ENCODE peak calls at places on chromosomes 16 and 17, in four cellular contexts. One of them, this sample, is unnamed.

GRCh38 chr17:40062347-40063033 is at the start of gene THRA:
- DNase-seq in AG04450: no peak
- DNase-seq in fibroblast of lung: no peak
- DNase-seq in MM.1S: peak; percentile 72
- DNase-seq in this sample: no peak

GRCh38 chr17:12068946-12069345 is 48.3 kb downstream of the MAP2K4 start:
- DNase-seq in AG04450: no peak
- DNase-seq in fibroblast of lung: peak; percentile 54
- DNase-seq in MM.1S: no peak
- DNase-seq in this sample: no peak

GRCh38 chr17:6657633-6658287 is 6.2 kb downstream of the C17orf100 start:
- DNase-seq in AG04450: no peak
- DNase-seq in fibroblast of lung: no peak
- DNase-seq in MM.1S: no peak
- DNase-seq in this sample: no peak

GRCh38 chr16:68356249-68356918 is 45.6 kb downstream of the PRMT7 start:
- DNase-seq in AG04450: no peak
- DNase-seq in fibroblast of lung: no peak
- DNase-seq in MM.1S: peak; percentile 96
- DNase-seq in this sample: no peak

GRCh38 chr17:37084375-37084774 is 135.6 kb downstream of the AATF start:
- DNase-seq in AG04450: no peak
- DNase-seq in fibroblast of lung: no peak
- DNase-seq in MM.1S: no peak
- DNase-seq in this sample: no peak

GRCh38 chr17:81480140-81480917 is 32.3 kb downstream of the ACTG1 start:
- DNase-seq in AG04450: no peak
- DNase-seq in fibroblast of lung: peak; percentile 69
- DNase-seq in MM.1S: no peak
- DNase-seq in this sample: no peak

GRCh38 chr16:49560018-49560830 is 186.6 kb downstream of the C16orf78 start:
- DNase-seq in AG04450: no peak
- DNase-seq in fibroblast of lung: peak; percentile 86
- DNase-seq in MM.1S: no peak
- DNase-seq in this sample: peak; percentile 11

GRCh38 chr16:54176376-54176901 is 110.1 kb downstream of the IRX3 start:
- DNase-seq in AG04450: no peak
- DNase-seq in fibroblast of lung: no peak
- DNase-seq in MM.1S: no peak
- DNase-seq in this sample: no peak

GRCh38 chr17:35743911-35744328 is 9.1 kb downstream of the GAS2L2 start:
- DNase-seq in AG04450: no peak
- DNase-seq in fibroblast of lung: peak; percentile 45
- DNase-seq in MM.1S: no peak
- DNase-seq in this sample: no peak

GRCh38 chr16:86490859-86491642 is 19.3 kb upstream of the FOXF1 start:
- DNase-seq in AG04450: no peak
- DNase-seq in fibroblast of lung: peak; percentile 56
- DNase-seq in MM.1S: no peak
- DNase-seq in this sample: no peak

GRCh38 chr17:17484451-17484899 is 7.7 kb downstream of the MED9 start:
- DNase-seq in AG04450: no peak
- DNase-seq in fibroblast of lung: peak; percentile 18
- DNase-seq in MM.1S: no peak
- DNase-seq in this sample: no peak

GRCh38 chr17:38454528-38454927 is 26.3 kb downstream of the ARHGAP23 start:
- DNase-seq in AG04450: no peak
- DNase-seq in fibroblast of lung: peak; percentile 78
- DNase-seq in MM.1S: no peak
- DNase-seq in this sample: no peak

GRCh38 chr17:32876414-32877163 is at the start of gene MYO1D:
- DNase-seq in AG04450: no peak
- DNase-seq in fibroblast of lung: no peak
- DNase-seq in MM.1S: peak; percentile 87
- DNase-seq in this sample: no peak

GRCh38 chr16:50309527-50310307 is 43.4 kb downstream of the ADCY7 start:
- DNase-seq in AG04450: no peak
- DNase-seq in fibroblast of lung: no peak
- DNase-seq in MM.1S: no peak
- DNase-seq in this sample: no peak

GRCh38 chr17:17387461-17388362 is 84.5 kb downstream of the NT5M start:
- DNase-seq in AG04450: no peak
- DNase-seq in fibroblast of lung: no peak
- DNase-seq in MM.1S: peak; percentile 84
- DNase-seq in this sample: no peak

GRCh38 chr16:3641801-3642396 is 12.6 kb upstream of the DNASE1 start:
- DNase-seq in AG04450: no peak
- DNase-seq in fibroblast of lung: no peak
- DNase-seq in MM.1S: no peak
- DNase-seq in this sample: no peak

GRCh38 chr16:3643095-3643730 is 11.3 kb upstream of the DNASE1 start:
- DNase-seq in AG04450: no peak
- DNase-seq in fibroblast of lung: no peak
- DNase-seq in MM.1S: no peak
- DNase-seq in this sample: no peak

GRCh38 chr16:3640632-3641501 is 13.6 kb upstream of the DNASE1 start:
- DNase-seq in AG04450: no peak
- DNase-seq in fibroblast of lung: no peak
- DNase-seq in MM.1S: no peak
- DNase-seq in this sample: no peak

GRCh38 chr16:3640207-3640606 is 14.3 kb upstream of the DNASE1 start:
- DNase-seq in AG04450: no peak
- DNase-seq in fibroblast of lung: no peak
- DNase-seq in MM.1S: no peak
- DNase-seq in this sample: no peak

GRCh38 chr16:3642397-3643094 is 11.9 kb upstream of the DNASE1 start:
- DNase-seq in AG04450: no peak
- DNase-seq in fibroblast of lung: peak; percentile 55
- DNase-seq in MM.1S: no peak
- DNase-seq in this sample: no peak
- H3K4me3 ChIP-seq in AG04450: no peak overlapping the region
- H3K4me3 ChIP-seq in fibroblast of lung: no peak overlapping the region
- H3K4me3 ChIP-seq in MM.1S: no peak overlapping the region
- H3K4me3 ChIP-seq in this sample: no peak overlapping the region

DNA sequence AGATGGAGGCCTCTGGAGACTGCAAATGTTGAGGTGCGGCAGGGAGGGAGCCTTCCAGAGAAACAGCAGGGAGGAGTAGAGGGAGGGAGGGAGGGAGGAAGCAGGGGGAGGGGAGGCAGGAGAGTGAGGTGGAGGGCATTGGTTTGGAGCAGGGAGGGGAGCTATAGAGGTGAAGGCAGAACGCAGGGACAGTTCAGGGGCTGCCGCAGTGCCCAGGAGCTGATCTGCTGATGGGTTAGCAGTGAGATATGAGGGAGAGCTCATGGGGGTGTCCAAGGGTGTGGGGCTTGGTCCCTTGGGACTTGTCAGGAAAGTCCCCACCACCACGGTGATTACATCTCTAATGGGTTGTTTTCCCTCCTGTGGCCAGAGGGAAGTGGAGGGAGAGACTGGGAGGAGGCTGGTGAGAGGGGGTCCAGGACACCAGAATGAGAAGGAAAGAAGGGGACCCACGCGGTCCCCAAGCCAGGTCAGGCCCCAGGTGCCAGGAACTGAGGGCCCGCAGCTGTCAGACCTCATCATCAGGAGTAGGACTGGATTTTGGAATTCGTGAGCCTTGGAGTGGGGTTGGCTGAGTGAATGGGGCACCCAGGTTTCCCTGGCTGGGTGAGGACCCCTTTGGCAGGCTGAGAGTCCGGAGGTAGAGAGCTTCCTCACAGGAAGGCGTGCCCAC is 11.2 kb downstream of the CA4 start:
- DNase-seq in AG04450: no peak
- DNase-seq in fibroblast of lung: no peak
- DNase-seq in MM.1S: no peak
- DNase-seq in this sample: no peak
- H3K4me3 ChIP-seq in AG04450: no peak overlapping the region
- H3K4me3 ChIP-seq in fibroblast of lung: no peak overlapping the region
- H3K4me3 ChIP-seq in MM.1S: no peak overlapping the region
- H3K4me3 ChIP-seq in this sample: no peak overlapping the region

DNA sequence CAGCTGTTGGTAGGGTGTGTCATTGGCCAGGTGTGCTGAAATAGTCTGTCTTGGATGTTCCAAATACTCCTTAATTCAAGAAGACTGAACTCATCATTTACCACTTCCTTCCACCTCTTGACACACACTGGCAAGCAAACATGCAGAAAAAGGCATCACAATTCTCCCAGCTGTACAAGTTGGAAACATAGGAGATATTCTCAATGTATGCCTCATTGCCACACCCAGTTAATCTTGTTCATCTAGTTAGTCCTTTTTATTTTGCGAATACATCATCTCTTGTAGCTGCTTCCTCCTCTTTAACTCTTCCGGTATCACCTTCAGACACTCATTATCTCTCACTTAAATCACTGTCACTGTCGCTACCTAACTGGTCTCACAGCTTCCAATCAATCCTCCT is 75.1 kb upstream of the GOT2 start:
- DNase-seq in AG04450: no peak
- DNase-seq in fibroblast of lung: no peak
- DNase-seq in MM.1S: no peak
- DNase-seq in this sample: no peak
- H3K4me3 ChIP-seq in AG04450: no peak overlapping the region
- H3K4me3 ChIP-seq in fibroblast of lung: no peak overlapping the region
- H3K4me3 ChIP-seq in MM.1S: no peak overlapping the region
- H3K4me3 ChIP-seq in this sample: no peak overlapping the region

GRCh38 chr16:1532081-1532760 is 1.2 kb upstream of the TMEM204 start:
- DNase-seq in AG04450: no peak
- DNase-seq in fibroblast of lung: no peak
- DNase-seq in MM.1S: no peak
- DNase-seq in this sample: no peak

GRCh38 chr16:1531638-1531910 is 1.9 kb upstream of the TMEM204 start:
- DNase-seq in AG04450: no peak
- DNase-seq in fibroblast of lung: no peak
- DNase-seq in MM.1S: no peak
- DNase-seq in this sample: no peak

GRCh38 chr16:1533443-1533951 is at the start of gene TMEM204:
- DNase-seq in AG04450: peak; percentile 32
- DNase-seq in fibroblast of lung: peak; percentile 11
- DNase-seq in MM.1S: no peak
- DNase-seq in this sample: peak; percentile 40

GRCh38 chr16:1534021-1535020 is 855 bp downstream of the TMEM204 start:
- DNase-seq in AG04450: no peak
- DNase-seq in fibroblast of lung: no peak
- DNase-seq in MM.1S: no peak
- DNase-seq in this sample: no peak

GRCh38 chr16:1532771-1533170 is 695 bp upstream of the TMEM204 start:
- DNase-seq in AG04450: no peak
- DNase-seq in fibroblast of lung: no peak
- DNase-seq in MM.1S: no peak
- DNase-seq in this sample: no peak
- H3K4me3 ChIP-seq in AG04450: no peak overlapping the region
- H3K4me3 ChIP-seq in fibroblast of lung: no peak overlapping the region
- H3K4me3 ChIP-seq in MM.1S: no peak overlapping the region
- H3K4me3 ChIP-seq in this sample: no peak overlapping the region

This sample was measured in AG09309.